ENCODE peak calls at places on chromosome X, in four cellular contexts. K is uterus, O is fibroblast of lung, A is MM.1S. Z is an unnamed sample.

GRCh38 chrX:134749651-134750450 is 91.6 kb upstream of the PLAC1 start:
- DNase-seq in K (no peak), O (peak; percentile 25), A (no peak), Z (no peak)

GRCh38 chrX:129823115-129823514 is 20.6 kb downstream of the ZDHHC9 start:
- DNase-seq in K (peak; percentile 32), O (peak; percentile 50), A (peak; percentile 77), Z (no peak)

GRCh38 chrX:31449975-31450374 is 378.1 kb upstream of the FTHL17 start:
- DNase-seq in K (no peak), O (no peak), A (no peak), Z (no peak)

GRCh38 chrX:64975491-64975890 is 759 bp downstream of the ZC4H2 start:
- DNase-seq in K (peak; percentile 17), O (peak; percentile 3), A (peak; percentile 31), Z (peak; percentile 12)

GRCh38 chrX:134240209-134240608 is 3.2 kb downstream of the CCDC160 start:
- DNase-seq in K (no peak), O (no peak), A (no peak), Z (no peak)

GRCh38 chrX:45068555-45068954 is 132.1 kb downstream of the DIPK2B start:
- DNase-seq in K (no peak), O (no peak), A (peak; percentile 8), Z (no peak)

GRCh38 chrX:10166731-10167149 is 10.0 kb downstream of the CLCN4 start:
- DNase-seq in K (no peak), O (no peak), A (no peak), Z (no peak)

GRCh38 chrX:3501833-3502535 is 155.5 kb upstream of the MXRA5 start:
- DNase-seq in K (no peak), O (no peak), A (no peak), Z (no peak)

GRCh38 chrX:29652484-29652883 is 562.9 kb upstream of the MAGEB2 start:
- DNase-seq in K (no peak), O (peak; percentile 55), A (no peak), Z (no peak)

GRCh38 chrX:46979340-46979739 is 67.1 kb downstream of the JADE3 start:
- DNase-seq in K (no peak), O (peak; percentile 89), A (no peak), Z (no peak)

GRCh38 chrX:106897259-106897658 is 5.9 kb downstream of the RIPPLY1 start:
- DNase-seq in K (no peak), O (peak; percentile 49), A (no peak), Z (no peak)

GRCh38 chrX:129737921-129738320 is 858 bp upstream of the XPNPEP2 start:
- DNase-seq in K (no peak), O (peak; percentile 70), A (no peak), Z (no peak)

GRCh38 chrX:72100824-72101351 is 30.8 kb downstream of the RTL5 start:
- DNase-seq in K (no peak), O (no peak), A (peak; percentile 58), Z (peak; percentile 70)

GRCh38 chrX:120236676-120237460 is 13.7 kb upstream of the ZBTB33 start:
- DNase-seq in K (no peak), O (no peak), A (no peak), Z (no peak)

GRCh38 chrX:41734530-41734929 is 10.5 kb downstream of the GPR82 start:
- DNase-seq in K (no peak), O (peak; percentile 34), A (no peak), Z (no peak)

GRCh38 chrX:68694429-68695205 is 47.2 kb downstream of the STARD8 start:
- DNase-seq in K (no peak), O (no peak), A (peak; percentile 34), Z (no peak)

GRCh38 chrX:45850197-45850774 is 649.6 kb upstream of the DIPK2B start:
- DNase-seq in K (peak; percentile 15), O (peak; percentile 13), A (peak; percentile 38), Z (no peak)

GRCh38 chrX:144627947-144628346 is 619.4 kb upstream of the SPANXN1 start:
- DNase-seq in K (no peak), O (no peak), A (no peak), Z (no peak)

GRCh38 chrX:51336584-51336983 is 4.0 kb downstream of the NUDT10 start:
- DNase-seq in K (peak; percentile 27), O (peak; percentile 58), A (peak; percentile 43), Z (peak; percentile 3)

GRCh38 chrX:24145340-24146186 is 4.0 kb upstream of the ZFX start:
- DNase-seq in K (no peak), O (peak; percentile 45), A (no peak), Z (no peak)

GRCh38 chrX:87873347-87873941 is 355.8 kb downstream of the KLHL4 start:
- DNase-seq in K (no peak), O (no peak), A (peak; percentile 42), Z (no peak)

GRCh38 chrX:65679071-65679540 is 11.7 kb downstream of the MSN start:
- DNase-seq in K (no peak), O (no peak), A (no peak), Z (no peak)

GRCh38 chrX:39996561-39996960 is 101.2 kb downstream of the BCOR start:
- DNase-seq in K (no peak), O (no peak), A (no peak), Z (no peak)
- TF ChIP-seq CTCF in K (no peak), O (no peak), A (no peak), Z (no peak)

DNA sequence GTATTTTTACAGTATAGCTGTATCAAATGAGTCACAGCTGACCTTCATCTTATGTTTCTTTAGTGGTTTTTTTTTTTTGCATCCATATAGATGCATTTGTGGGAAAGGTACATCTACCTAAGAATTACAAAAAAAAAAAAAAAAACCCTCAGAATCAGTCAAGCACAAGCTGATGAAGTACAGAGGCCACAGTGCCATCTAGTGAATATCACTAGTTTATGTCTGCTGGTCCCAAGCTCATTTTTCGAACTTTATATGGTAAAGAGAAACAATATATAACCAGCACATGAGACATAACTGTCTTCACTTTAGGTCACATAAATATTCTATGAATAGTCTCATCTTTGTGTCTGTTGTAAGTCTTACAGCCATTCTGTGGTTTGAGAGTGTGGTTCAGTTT is 220.1 kb downstream of the DLG3 start:
- DNase-seq in K (no peak), O (peak; percentile 42), A (peak; percentile 48), Z (no peak)
- H3K27me3 ChIP-seq in K (no peaks in the 10 kb centered on the region), O (no peaks in the 10 kb centered on the region), A (no peaks in the 10 kb centered on the region), Z (no peaks in the 10 kb centered on the region)

DNA sequence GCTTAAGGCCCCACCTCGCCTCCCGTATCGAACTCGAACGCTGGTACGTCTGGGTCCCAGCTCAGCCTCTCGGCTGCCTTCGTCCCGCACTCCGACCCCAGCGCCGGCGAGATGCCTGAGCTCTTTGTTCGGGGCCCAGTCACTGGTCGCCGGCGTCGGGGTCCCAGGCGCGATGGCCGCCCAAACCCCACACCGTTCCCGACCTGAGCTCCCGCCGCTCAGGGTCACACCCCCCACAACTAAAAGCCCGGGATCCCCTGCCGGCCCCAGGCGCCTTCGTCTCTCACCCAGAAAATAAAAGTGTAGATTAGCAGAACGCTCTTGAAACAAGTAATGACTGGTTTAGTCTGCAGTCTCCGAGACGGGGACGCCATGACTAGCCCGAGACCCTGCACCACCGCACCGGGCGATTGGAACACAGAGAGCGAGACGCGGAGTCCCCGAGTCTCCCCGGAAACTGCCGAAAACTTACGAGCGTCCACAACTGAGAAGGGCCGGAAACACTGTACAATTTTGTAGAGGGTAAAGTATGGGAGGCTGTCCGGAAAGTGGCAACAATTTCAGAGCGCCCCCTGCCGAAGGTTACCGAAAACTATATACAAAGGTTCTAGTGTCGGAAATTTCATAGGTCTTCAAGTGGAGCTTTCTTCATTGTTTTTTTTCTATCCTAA is at the start of gene TSPAN6:
- DNase-seq in K (peak; percentile 81), O (peak; percentile 89), A (peak; percentile 63), Z (peak; percentile 44)
- TF ChIP-seq CTCF in K (peak; percentile 42), O (peak; percentile 53), A (peak; percentile 40), Z (peak; percentile 44)

DNA sequence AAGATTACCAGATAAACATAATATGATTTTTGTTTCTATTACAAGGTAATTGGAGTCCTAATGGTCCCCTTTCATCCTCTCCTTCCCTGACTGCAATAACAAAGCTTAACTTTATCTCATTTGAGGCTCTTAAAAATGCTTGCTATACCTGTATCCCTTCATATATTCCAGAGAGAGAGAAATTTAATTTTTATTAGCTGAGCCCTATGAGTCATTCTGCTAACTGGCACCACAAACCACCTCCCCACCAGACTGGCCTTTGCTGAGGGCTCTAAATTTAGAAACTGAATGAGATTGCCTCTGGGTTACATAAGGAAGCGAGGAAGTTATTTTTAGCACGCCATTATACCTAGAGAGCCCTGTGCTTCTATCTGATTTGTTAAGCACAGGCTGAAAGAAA is 27.4 kb downstream of the CBLL2 start:
- DNase-seq in K (peak; percentile 15), O (peak; percentile 78), A (peak; percentile 73), Z (peak; percentile 1)
- H3K27me3 ChIP-seq in K (no peaks in the 10 kb centered on the region), O (no peaks in the 10 kb centered on the region), A (no peaks in the 10 kb centered on the region), Z (no peaks in the 10 kb centered on the region)

GRCh38 chrX:118182050-118182449 is 65.4 kb upstream of the KLHL13 start:
- DNase-seq in K (no peak), O (peak; percentile 18), A (no peak), Z (no peak)

GRCh38 chrX:118179161-118179560 is 62.6 kb upstream of the KLHL13 start:
- DNase-seq in K (no peak), O (no peak), A (no peak), Z (no peak)

GRCh38 chrX:118179718-118180117 is 63.1 kb upstream of the KLHL13 start:
- DNase-seq in K (no peak), O (no peak), A (no peak), Z (no peak)

GRCh38 chrX:118181030-118181429 is 64.4 kb upstream of the KLHL13 start:
- DNase-seq in K (no peak), O (peak; percentile 42), A (no peak), Z (no peak)

GRCh38 chrX:118183606-118184005 is 67.0 kb upstream of the KLHL13 start:
- DNase-seq in K (no peak), O (no peak), A (no peak), Z (no peak)
- TF ChIP-seq CTCF in K (no peak), O (no peak), A (peak; percentile 37), Z (peak; percentile 34)

GRCh38 chrX:8091526-8091925 is 79.5 kb downstream of the VCX2 start:
- DNase-seq in K (no peak), O (no peak), A (no peak), Z (no peak)
- H3K27me3 ChIP-seq in K (no peaks in the 10 kb centered on the region), O (no peaks in the 10 kb centered on the region), A (no peaks in the 10 kb centered on the region), Z (no peaks in the 10 kb centered on the region)

DNA sequence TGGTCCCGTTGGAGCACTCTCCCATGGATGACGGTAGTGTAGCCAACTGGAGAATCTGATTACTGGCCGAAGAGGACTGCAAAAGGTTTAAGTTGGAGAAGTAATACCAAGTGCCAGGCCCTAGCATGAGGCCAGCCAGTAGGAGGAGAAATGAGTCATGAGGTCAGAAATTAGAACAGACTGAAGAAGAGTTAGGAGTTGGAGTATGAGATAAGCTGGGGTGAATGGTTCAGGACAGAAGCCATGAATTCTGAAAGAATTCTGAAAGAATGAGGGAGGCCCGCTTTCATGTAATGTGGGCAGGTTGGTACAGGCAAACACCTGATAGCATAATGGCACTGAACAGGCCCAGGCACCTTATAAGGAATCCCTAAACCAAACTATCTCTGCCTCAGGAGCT is 18.4 kb upstream of the STK26 start:
- DNase-seq in K (no peak), O (no peak), A (no peak), Z (no peak)
- TF ChIP-seq CTCF in K (no peak), O (no peak), A (no peak), Z (no peak)

Z was measured in GM06990.